ENCODE peak calls at places on chromosomes 5 and 9, in seven cellular contexts. G is HEK293T; X is iris pigment epithelial cell; B is activated T-cell treated with anti-CD3 and anti-CD28 coated beads, Interleukin-2, amount 50 U/mL, for 72 hours; L is activated naive CD8-positive, alpha-beta T cell treated with anti-CD3 and anti-CD28 coated beads, Interleukin-2, amount 50 U/mL, for 24 hours; R is stimulated activated CD8-positive, alpha-beta memory T cell treated with anti-CD3 and anti-CD28 coated beads, Interleukin-4, amount 100 ng/mL, for 1 hour; C is activated CD4-positive, alpha-beta memory T cell treated with anti-CD3 and anti-CD28 coated beads, Interleukin-2, amount 10 ng/mL, durations not matched to agents 7 days and 5 days. P is an unnamed sample.

GRCh38 chr5:142770650-142771609 is 753 bp downstream of the ARHGAP26 start:
- DNase-seq in L (peak), R (no peak), C (peak), B (peak), G (peak), X (peak), P (peak)

GRCh38 chr5:10856646-10857332 is 95.8 kb upstream of the DAP start:
- DNase-seq in X (peak), C (no peak), G (peak), L (peak), B (peak), R (no peak), P (peak)

GRCh38 chr9:98383758-98384157 is 128.3 kb upstream of the TBC1D2 start:
- DNase-seq in C (no peak), X (peak), B (no peak), L (no peak), R (no peak), G (no peak), P (no peak)

GRCh38 chr5:114243281-114243982 is 118.4 kb upstream of the KCNN2 start:
- DNase-seq in X (peak), L (no peak), R (no peak), C (no peak), G (no peak), B (no peak), P (no peak)

GRCh38 chr5:30039379-30039778 is 1154.1 kb upstream of the CDH6 start:
- DNase-seq in C (no peak), X (no peak), R (no peak), L (no peak), B (no peak), G (no peak), P (no peak)

GRCh38 chr9:96021616-96022444 is 146.3 kb downstream of the ERCC6L2 start:
- DNase-seq in G (no peak), X (no peak), C (no peak), R (no peak), B (no peak), L (no peak), P (peak)

GRCh38 chr5:102048940-102049339 is 247.1 kb downstream of the SLCO4C1 start:
- DNase-seq in L (no peak), G (no peak), R (no peak), C (no peak), B (no peak), X (peak), P (peak)

GRCh38 chr9:33024126-33024965 is 727 bp upstream of the DNAJA1 start:
- DNase-seq in C (peak), B (peak), G (no peak), L (no peak), R (no peak), X (peak), P (no peak)

GRCh38 chr9:35658144-35658893 is at the start of gene CCDC107:
- DNase-seq in G (peak), R (peak), C (peak), B (peak), X (peak), L (peak), P (peak)

GRCh38 chr5:77390795-77391194 is 101.3 kb downstream of the WDR41 start:
- DNase-seq in L (no peak), X (peak), C (no peak), R (no peak), G (no peak), B (no peak), P (no peak)

GRCh38 chr5:147084702-147085101 is 150.1 kb upstream of the STK32A start:
- DNase-seq in C (no peak), X (no peak), L (no peak), B (no peak), R (no peak), G (no peak), P (no peak)

GRCh38 chr9:7892975-7893374 is 93.4 kb upstream of the DMAC1 start:
- DNase-seq in X (no peak), B (no peak), R (no peak), G (no peak), L (no peak), C (no peak), P (no peak)

GRCh38 chr5:109413463-109413862 is 3.7 kb upstream of the PJA2 start:
- DNase-seq in L (no peak), X (peak), G (no peak), R (no peak), C (no peak), B (no peak), P (no peak)

GRCh38 chr5:146867996-146868708 is 10.4 kb downstream of the PPP2R2B start:
- DNase-seq in X (no peak), B (no peak), R (no peak), C (no peak), L (no peak), G (no peak), P (no peak)

GRCh38 chr5:168047669-168048111 is 243.8 kb upstream of the WWC1 start:
- DNase-seq in B (no peak), L (no peak), X (no peak), C (no peak), R (no peak), G (no peak), P (no peak)

GRCh38 chr5:54171645-54172384 is 138.6 kb downstream of the ARL15 start:
- DNase-seq in C (no peak), X (peak), G (no peak), L (no peak), B (no peak), R (no peak), P (no peak)

GRCh38 chr5:43386960-43387362 is 25.2 kb downstream of the CCL28 start:
- DNase-seq in G (no peak), L (no peak), B (no peak), R (no peak), X (peak), C (no peak), P (no peak)

GRCh38 chr5:162573758-162574157 is 506.2 kb downstream of the GABRG2 start:
- DNase-seq in B (no peak), X (no peak), G (no peak), L (no peak), C (no peak), R (no peak), P (no peak)

GRCh38 chr5:170769898-170770416 is 13.6 kb upstream of the GABRP start:
- DNase-seq in R (no peak), L (no peak), B (no peak), C (no peak), G (no peak), X (no peak), P (no peak)

GRCh38 chr9:96317335-96317980 is 15.5 kb upstream of the HSD17B3 start:
- DNase-seq in G (peak), L (peak), X (peak), C (peak), R (peak), B (peak), P (peak)

GRCh38 chr5:173969167-173970049 is 19.6 kb upstream of the C5orf47 start:
- DNase-seq in L (no peak), C (no peak), G (no peak), X (peak), R (no peak), B (no peak), P (peak)

GRCh38 chr5:54996476-54996875 is 11.1 kb upstream of the ESM1 start:
- DNase-seq in X (peak), B (no peak), R (no peak), G (no peak), C (no peak), L (no peak), P (no peak)

GRCh38 chr5:173472784-173473278 is 143.6 kb downstream of the BOD1 start:
- DNase-seq in B (no peak), L (no peak), G (no peak), C (no peak), R (no peak), X (peak), P (no peak)

P was measured in WERI-Rb-1.